ENCODE peak calls at places on chromosome 1, in four cellular contexts. S is AG09319; Y is hypothalamus; E is stimulated activated CD8-positive, alpha-beta memory T cell treated with anti-CD3 and anti-CD28 coated beads, Interleukin-15, amount 100 ng/mL, for 24 hours. Z is an unnamed sample.

GRCh38 chr1:38740543-38740942 is 119.0 kb downstream of the RRAGC start:
- DNase-seq in S (no peak), Y (no peak), E (no peak), Z (no peak)

GRCh38 chr1:164760585-164760968 is 201.6 kb downstream of the PBX1 start:
- DNase-seq in Y (no peak), S (no peak), E (no peak), Z (no peak)

GRCh38 chr1:14606632-14607031 is 8.1 kb downstream of the KAZN start:
- DNase-seq in S (no peak), E (no peak), Y (no peak), Z (no peak)

GRCh38 chr1:35120458-35121133 is 41.4 kb downstream of the ZMYM1 start:
- DNase-seq in Y (no peak), S (no peak), E (no peak), Z (no peak)

GRCh38 chr1:171805395-171806115 is 24.1 kb downstream of the METTL13 start:
- DNase-seq in Y (no peak), E (no peak), S (no peak), Z (no peak)

GRCh38 chr1:235417101-235417697 is 50.0 kb downstream of the TBCE start:
- DNase-seq in E (peak), S (peak), Y (peak), Z (peak)

GRCh38 chr1:224506141-224506814 is 71.7 kb upstream of the WDR26 start:
- DNase-seq in S (no peak), Y (no peak), E (no peak), Z (no peak)

GRCh38 chr1:163980391-163980790 is 578.6 kb upstream of the PBX1 start:
- DNase-seq in S (no peak), E (no peak), Y (no peak), Z (no peak)

GRCh38 chr1:211711313-211711712 is 35.9 kb upstream of the NEK2 start:
- DNase-seq in Y (no peak), S (no peak), E (no peak), Z (no peak)

GRCh38 chr1:4485398-4485797 is 169.0 kb upstream of the AJAP1 start:
- DNase-seq in Y (peak), E (no peak), S (no peak), Z (no peak)

GRCh38 chr1:10250663-10251062 is 40.3 kb downstream of the KIF1B start:
- DNase-seq in Y (no peak), S (no peak), E (no peak), Z (no peak)

GRCh38 chr1:67458663-67459062 is 28.5 kb upstream of the SERBP1 start:
- DNase-seq in S (no peak), E (no peak), Y (no peak), Z (no peak)

GRCh38 chr1:22171951-22172715 is 29.2 kb upstream of the WNT4 start:
- DNase-seq in Y (no peak), S (no peak), E (no peak), Z (no peak)

GRCh38 chr1:145955436-145955835 is 2.4 kb downstream of the LIX1L start:
- DNase-seq in S (no peak), E (no peak), Y (no peak), Z (no peak)

GRCh38 chr1:53484705-53485477 is 25.7 kb downstream of the DMRTB1 start:
- DNase-seq in Y (no peak), S (no peak), E (no peak), Z (no peak)

GRCh38 chr1:204323887-204324286 is 35.8 kb downstream of the PLEKHA6 start:
- DNase-seq in E (no peak), Y (no peak), S (no peak), Z (no peak)

GRCh38 chr1:198780376-198780775 is 141.5 kb downstream of the PTPRC start:
- DNase-seq in Y (no peak), S (no peak), E (no peak), Z (no peak)

GRCh38 chr1:36705629-36706028 is 222.9 kb upstream of the CSF3R start:
- DNase-seq in S (no peak), E (no peak), Y (peak), Z (no peak)

GRCh38 chr1:20366766-20367602 is 76.3 kb downstream of the VWA5B1 start:
- DNase-seq in S (no peak), Y (peak), E (no peak), Z (no peak)

GRCh38 chr1:228860911-228861829 is 125.9 kb downstream of the RHOU start:
- DNase-seq in E (no peak), Y (no peak), S (peak), Z (no peak)

GRCh38 chr1:33220701-33221384 is 35.4 kb upstream of the ZNF362 start:
- DNase-seq in E (no peak), Y (no peak), S (no peak), Z (peak)

GRCh38 chr1:161781995-161782394 is 15.9 kb downstream of the ATF6 start:
- DNase-seq in E (no peak), Y (no peak), S (no peak), Z (no peak)

Z was measured in D721Med.